ENCODE peak calls at places on chromosomes 1 and 21, in eight cellular contexts. F is breast epithelium; A is nucleus accumbens; C is HTR-8/SVneo; B is ovary; U is stimulated activated CD8-positive, alpha-beta memory T cell treated with anti-CD3 and anti-CD28 coated beads, Interleukin-4, amount 100 ng/mL, for 1 hour; I is Caki2; R is NCI-H1092. N is an unnamed sample.

GRCh38 chr1:211579434-211580302 is 707 bp upstream of the SLC30A1 start:
- DNase-seq in I (peak), F (no peak), B (no peak), U (peak), A (no peak), C (peak), R (peak), N (peak)

GRCh38 chr1:156160744-156161181 is 7.4 kb downstream of the SEMA4A start:
- DNase-seq in R (peak), I (peak), A (no peak), C (peak), U (peak), F (peak), B (peak), N (no peak)

GRCh38 chr1:46180082-46180616 is 3.9 kb upstream of the P3R3URF start:
- DNase-seq in C (no peak), F (no peak), I (peak), B (no peak), R (no peak), A (no peak), U (no peak), N (no peak)

GRCh38 chr1:221035680-221036153 is 156.5 kb downstream of the HLX start:
- DNase-seq in F (no peak), U (no peak), C (peak), R (no peak), A (no peak), B (no peak), I (peak), N (peak)

GRCh38 chr1:18815203-18815531 is 44.3 kb downstream of the TAS1R2 start:
- DNase-seq in A (no peak), I (no peak), F (no peak), R (no peak), U (no peak), C (no peak), B (no peak), N (no peak)

GRCh38 chr21:45970674-45971486 is 10.7 kb upstream of the COL6A1 start:
- DNase-seq in U (no peak), C (peak), R (peak), F (no peak), I (peak), B (peak), A (no peak), N (no peak)

GRCh38 chr1:177479600-177479999 is 308.8 kb downstream of the BRINP2 start:
- DNase-seq in I (no peak), C (no peak), B (no peak), R (no peak), A (no peak), U (no peak), F (no peak), N (no peak)

GRCh38 chr1:17643861-17644703 is 104.6 kb downstream of the ARHGEF10L start:
- DNase-seq in U (no peak), R (no peak), B (no peak), F (no peak), A (no peak), C (no peak), I (no peak), N (no peak)

GRCh38 chr1:190303501-190303900 is 174.2 kb downstream of the BRINP3 start:
- DNase-seq in R (no peak), A (no peak), I (no peak), C (no peak), B (no peak), U (no peak), F (no peak), N (no peak)

GRCh38 chr1:115641762-115642167 is at the start of gene VANGL1:
- DNase-seq in U (no peak), F (no peak), I (peak), C (peak), R (peak), A (no peak), B (peak), N (peak)

GRCh38 chr21:37658994-37659458 is 257.2 kb downstream of the KCNJ6 start:
- DNase-seq in R (no peak), A (no peak), B (peak), F (peak), I (peak), U (no peak), C (peak), N (peak)

GRCh38 chr1:108814343-108815125 is 42.4 kb downstream of the AKNAD1 start:
- DNase-seq in R (no peak), F (no peak), U (no peak), I (no peak), A (no peak), B (peak), C (no peak), N (no peak)

GRCh38 chr21:46605759-46606426 is 1.0 kb upstream of the S100B start:
- DNase-seq in C (no peak), I (no peak), B (no peak), R (no peak), A (no peak), U (peak), F (no peak), N (no peak)

GRCh38 chr1:25685938-25686665 is 69.5 kb downstream of the MAN1C1 start:
- DNase-seq in I (no peak), A (no peak), U (no peak), F (no peak), B (peak), R (no peak), C (no peak), N (no peak)

GRCh38 chr1:161473363-161473762 is 31.9 kb upstream of the FCGR2A start:
- DNase-seq in I (peak), U (no peak), F (no peak), B (no peak), R (no peak), A (no peak), C (no peak), N (peak)

GRCh38 chr1:2255420-2256369 is 27.6 kb downstream of the SKI start:
- DNase-seq in A (no peak), C (peak), B (no peak), R (no peak), I (peak), U (peak), F (no peak), N (peak)

GRCh38 chr21:43337901-43338655 is 88.9 kb downstream of the SIK1 start:
- DNase-seq in I (no peak), B (no peak), F (no peak), A (no peak), U (no peak), C (no peak), R (no peak), N (no peak)

GRCh38 chr1:161359316-161359715 is 8.4 kb downstream of the CFAP126 start:
- DNase-seq in B (no peak), U (no peak), R (no peak), I (no peak), F (no peak), A (no peak), C (no peak), N (no peak)